ENCODE peak calls at places on chromosomes 3 and 15, in ten cellular contexts. K is AG04450, P is pancreas, S is nephron progenitor cell, V is adrenal gland, H is tibial artery, X is AG10803, J is coronary artery, B is tibial nerve, I is colonic mucosa. R is an unnamed sample.

GRCh38 chr15:77659350-77660321 is 26.9 kb upstream of the LINGO1 start:
- DNase-seq in P (no peak), I (peak; percentile 88), B (no peak), H (no peak), J (no peak), S (peak; percentile 76), K (no peak), V (peak; percentile 67), X (peak; percentile 42), R (peak; percentile 59)

GRCh38 chr3:71998995-71999673 is 214.2 kb upstream of the PROK2 start:
- DNase-seq in I (no peak), K (peak; percentile 26), X (peak; percentile 98), V (no peak), B (no peak), J (no peak), P (no peak), H (no peak), S (no peak), R (no peak)

GRCh38 chr15:79172801-79173460 is 82.4 kb upstream of the RASGRF1 start:
- DNase-seq in H (no peak), I (no peak), K (no peak), S (no peak), P (no peak), B (no peak), X (no peak), V (peak; percentile 25), J (peak; percentile 56), R (no peak)

GRCh38 chr3:106710596-106710995 is 666.6 kb upstream of the CCDC54 start:
- DNase-seq in B (no peak), S (no peak), I (no peak), P (no peak), X (no peak), V (no peak), H (no peak), J (no peak), K (no peak), R (no peak)

GRCh38 chr15:45107941-45108630 is 5.9 kb downstream of the DUOX2 start:
- DNase-seq in P (no peak), I (no peak), B (no peak), V (no peak), H (no peak), X (no peak), J (no peak), K (no peak), S (no peak), R (no peak)

GRCh38 chr3:119819806-119820205 is 37.9 kb downstream of the NR1I2 start:
- DNase-seq in P (no peak), J (no peak), B (no peak), I (no peak), H (no peak), K (no peak), V (no peak), S (no peak), X (peak; percentile 6), R (no peak)

GRCh38 chr3:17730318-17730967 is 12.0 kb downstream of the TBC1D5 start:
- DNase-seq in K (peak; percentile 6), H (no peak), B (no peak), X (no peak), P (no peak), I (peak; percentile 65), S (no peak), J (no peak), V (no peak), R (no peak)

GRCh38 chr3:135503429-135504083 is 462.0 kb upstream of the PPP2R3A start:
- DNase-seq in J (no peak), P (peak; percentile 72), B (peak; percentile 28), H (peak; percentile 24), S (peak; percentile 86), V (peak; percentile 76), I (peak; percentile 52), K (peak; percentile 23), X (peak; percentile 74), R (peak; percentile 55)

GRCh38 chr3:186492594-186492993 is 51.6 kb downstream of the CRYGS start:
- DNase-seq in P (no peak), I (no peak), B (no peak), J (peak; percentile 75), S (no peak), H (no peak), K (no peak), V (no peak), X (no peak), R (no peak)

GRCh38 chr15:65192016-65192415 is 6.9 kb upstream of the CLPX start:
- DNase-seq in I (no peak), J (no peak), B (no peak), K (no peak), S (no peak), X (peak; percentile 15), V (no peak), P (no peak), H (no peak), R (no peak)

GRCh38 chr15:72285927-72286516 is 13.7 kb upstream of the PARP6 start:
- DNase-seq in X (peak; percentile 33), K (no peak), J (no peak), V (peak; percentile 48), H (no peak), I (peak; percentile 46), S (peak; percentile 28), B (no peak), P (peak; percentile 65), R (peak; percentile 70)

GRCh38 chr3:195847061-195847950 is 35.6 kb upstream of the MUC4 start:
- DNase-seq in K (no peak), H (no peak), V (no peak), B (no peak), X (peak; percentile 27), I (peak; percentile 52), S (no peak), J (no peak), P (peak; percentile 69), R (no peak)

GRCh38 chr3:157232146-157232545 is 72.2 kb upstream of the CCNL1 start:
- DNase-seq in H (no peak), B (no peak), I (no peak), J (no peak), K (no peak), S (no peak), X (no peak), V (no peak), P (no peak), R (no peak)

GRCh38 chr3:170180952-170181876 is at the start of gene PHC3:
- DNase-seq in H (peak; percentile 94), J (peak; percentile 96), S (peak; percentile 96), X (peak; percentile 90), V (peak; percentile 94), B (peak; percentile 84), I (peak; percentile 95), K (peak; percentile 54), P (peak; percentile 97), R (peak; percentile 93)
- TF ChIP-seq CTCF in H (no peak), J (no peak), S (no peak), X (no peak), V (peak; percentile 12), B (no peak), I (no peak), K (peak; percentile 5), P (no peak), R (peak; percentile 28)

GRCh38 chr3:61966200-61966599 is 404.8 kb downstream of the PTPRG start:
- DNase-seq in H (no peak), S (no peak), B (no peak), J (no peak), P (no peak), X (no peak), V (no peak), I (no peak), K (no peak), R (no peak)
- TF ChIP-seq CTCF in H (no peak), S (no peak), B (no peak), J (no peak), P (no peak), X (no peak), V (no peak), I (no peak), K (no peak), R (no peak)

DNA sequence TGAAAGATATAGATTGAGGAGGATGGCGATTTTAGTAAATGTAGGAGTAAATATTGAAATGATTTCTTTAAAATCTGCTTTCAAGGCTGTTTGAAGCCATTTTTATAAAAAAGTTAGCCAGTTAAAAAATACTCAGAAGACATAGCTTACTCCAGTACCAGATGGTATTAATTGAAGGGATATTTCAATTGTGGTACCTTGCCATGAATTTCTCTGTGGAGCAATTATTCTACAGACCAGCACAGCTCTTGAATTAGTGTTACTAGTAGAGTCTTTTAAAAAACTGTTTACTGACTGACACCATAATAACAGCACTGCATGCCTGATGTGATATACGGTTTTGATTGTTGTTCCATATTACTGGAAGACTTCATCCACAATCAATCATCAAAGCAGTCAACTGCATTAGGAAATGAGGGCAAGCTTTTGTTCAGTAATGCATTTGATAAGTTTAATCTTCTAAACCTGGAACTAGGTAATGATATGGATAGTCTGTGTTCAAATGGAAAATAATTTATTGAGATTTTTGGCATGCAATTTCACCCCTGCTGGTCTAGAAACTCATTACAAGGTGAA is 106.4 kb downstream of the MFSD1 start:
- DNase-seq in S (no peak), J (no peak), V (no peak), B (no peak), H (no peak), X (peak; percentile 53), I (no peak), P (no peak), K (no peak), R (no peak)
- TF ChIP-seq CTCF in S (no peak), J (no peak), V (no peak), B (no peak), H (no peak), X (peak; percentile 7), I (no peak), P (no peak), K (no peak), R (no peak)

GRCh38 chr3:73624363-73625123 is at the start of gene PDZRN3:
- DNase-seq in V (peak; percentile 76), K (no peak), P (peak; percentile 80), H (peak; percentile 40), B (peak; percentile 48), X (peak; percentile 84), S (peak; percentile 81), J (peak; percentile 81), I (peak; percentile 84), R (peak; percentile 55)

GRCh38 chr3:73621388-73621787 is 3.4 kb downstream of the PDZRN3 start:
- DNase-seq in I (peak; percentile 29), J (no peak), V (no peak), X (no peak), H (no peak), S (no peak), K (no peak), P (no peak), B (no peak), R (no peak)

GRCh38 chr3:73623996-73624362 is 762 bp downstream of the PDZRN3 start:
- DNase-seq in X (peak; percentile 78), V (peak; percentile 60), H (peak; percentile 35), S (peak; percentile 72), I (peak; percentile 35), K (no peak), P (peak; percentile 79), B (no peak), J (no peak), R (no peak)

GRCh38 chr3:73623316-73623715 is 1.4 kb downstream of the PDZRN3 start:
- DNase-seq in J (no peak), H (no peak), P (no peak), X (no peak), S (no peak), V (no peak), I (no peak), B (no peak), K (no peak), R (no peak)

DNA sequence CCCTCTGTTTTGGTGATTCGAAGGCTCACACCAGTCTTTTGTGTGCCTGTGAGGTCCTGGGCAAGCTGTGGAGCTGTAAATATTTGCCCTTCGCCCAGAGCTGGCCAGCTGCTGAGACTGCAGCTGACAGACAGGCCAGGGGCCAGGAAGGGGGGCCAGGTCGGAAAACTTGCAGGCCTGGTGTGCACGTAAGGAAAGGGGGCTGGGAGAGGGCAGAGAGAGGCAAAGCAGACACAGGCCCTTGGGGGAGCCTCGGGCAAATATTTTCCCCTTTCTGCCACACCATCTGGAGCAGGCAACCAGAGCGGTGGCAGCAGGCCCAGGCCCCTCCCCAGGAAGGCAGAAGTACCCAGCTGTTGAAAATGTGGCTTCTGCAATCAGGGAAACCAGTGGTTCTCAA is 2.6 kb downstream of the PDZRN3 start:
- DNase-seq in I (peak; percentile 49), X (peak; percentile 63), H (peak; percentile 45), V (peak; percentile 37), P (peak; percentile 89), J (peak; percentile 83), K (no peak), B (no peak), S (peak; percentile 52), R (no peak)
- TF ChIP-seq CTCF in I (no peak), X (no peak), H (no peak), V (no peak), P (no peak), J (no peak), K (no peak), B (no peak), S (no peak), R (no peak)